ENCODE peak calls at places on chromosome 2, in five cellular contexts. N is brain microvascular endothelial cell, X is endodermal cell, K is aorta, W is PC-3. F is an unnamed sample.

GRCh38 chr2:30708491-30709290 is 98.6 kb downstream of the CAPN13 start:
- DNase-seq in K (no peak), X (no peak), N (peak; percentile 19), W (peak; percentile 11), F (no peak)

GRCh38 chr2:31233216-31233615 is 736 bp upstream of the EHD3 start:
- DNase-seq in K (no peak), W (peak; percentile 6), N (no peak), X (peak; percentile 29), F (no peak)

GRCh38 chr2:79670198-79670597 is 157.3 kb downstream of the CTNNA2 start:
- DNase-seq in X (peak; percentile 93), W (no peak), K (no peak), N (no peak), F (no peak)

GRCh38 chr2:176392744-176393414 is 123.6 kb downstream of the MTX2 start:
- DNase-seq in K (no peak), W (no peak), N (no peak), X (no peak), F (no peak)

GRCh38 chr2:209525336-209525735 is 101.5 kb downstream of the MAP2 start:
- DNase-seq in K (no peak), X (no peak), W (no peak), N (no peak), F (no peak)

GRCh38 chr2:78940998-78941397 is 84.5 kb upstream of the REG3G start:
- DNase-seq in N (no peak), K (no peak), X (no peak), W (no peak), F (no peak)

GRCh38 chr2:133266075-133266925 is 302.0 kb downstream of the NCKAP5 start:
- DNase-seq in W (peak; percentile 28), K (no peak), X (peak; percentile 91), N (no peak), F (no peak)

GRCh38 chr2:142190805-142191204 is 60.0 kb upstream of the LRP1B start:
- DNase-seq in N (peak; percentile 40), X (peak; percentile 44), W (peak; percentile 15), K (no peak), F (no peak)

GRCh38 chr2:199603748-199604291 is 146.1 kb upstream of the SATB2 start:
- DNase-seq in K (no peak), N (no peak), X (peak; percentile 70), W (no peak), F (no peak)

GRCh38 chr2:205659922-205660321 is 22.4 kb upstream of the NRP2 start:
- DNase-seq in K (no peak), N (no peak), W (no peak), X (no peak), F (no peak)
- H3K27ac ChIP-seq in K (no peak overlapping the region), N (no peak overlapping the region), W (no peak overlapping the region), X (no peak overlapping the region), F (peak overlapping the region; percentile 77)

GRCh38 chr2:74204436-74204835 is 6.0 kb downstream of the MTHFD2 start:
- DNase-seq in W (no peak), N (no peak), X (peak; percentile 48), K (no peak), F (no peak)

GRCh38 chr2:74205113-74205512 is 6.7 kb downstream of the MTHFD2 start:
- DNase-seq in X (peak; percentile 12), K (no peak), W (no peak), N (no peak), F (no peak)

GRCh38 chr2:74205586-74205985 is 7.2 kb downstream of the MTHFD2 start:
- DNase-seq in X (peak; percentile 40), K (no peak), N (no peak), W (peak; percentile 78), F (no peak)

GRCh38 chr2:74201596-74201995 is 3.2 kb downstream of the MTHFD2 start:
- DNase-seq in W (peak; percentile 34), N (no peak), K (no peak), X (no peak), F (no peak)

DNA sequence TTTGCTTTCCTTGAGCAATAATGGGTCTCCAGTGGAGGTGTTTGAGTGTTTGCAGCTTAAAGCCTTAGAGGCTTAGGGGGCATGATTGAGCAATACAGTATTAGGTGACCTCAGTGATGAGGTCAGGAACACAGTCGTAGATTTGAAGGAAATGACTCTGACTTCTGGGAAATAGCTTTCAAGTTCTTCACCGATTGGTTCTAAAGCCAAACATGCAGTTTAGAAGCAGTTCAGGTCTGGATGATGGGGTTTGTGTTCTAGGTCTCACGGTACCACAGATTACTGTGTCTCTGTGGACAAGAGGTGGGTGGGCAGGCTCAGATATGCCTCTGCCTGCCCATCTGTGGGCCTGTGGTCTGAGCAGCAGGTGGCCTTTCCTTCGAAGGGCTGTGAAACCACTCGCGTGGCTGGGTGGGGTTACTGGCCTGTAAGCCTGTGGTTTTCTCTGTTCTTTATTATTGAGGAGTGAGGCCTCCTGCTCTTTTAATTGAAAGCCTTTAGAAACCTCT is 7.8 kb downstream of the MTHFD2 start:
- DNase-seq in K (no peak), X (peak; percentile 59), N (peak; percentile 34), W (peak; percentile 27), F (no peak)
- H3K27ac ChIP-seq in K (peak overlapping the region; percentile 72), X (no peak overlapping the region), N (peak overlapping the region; percentile 48), W (peak overlapping the region; percentile 70), F (peak overlapping the region; percentile 55)

DNA sequence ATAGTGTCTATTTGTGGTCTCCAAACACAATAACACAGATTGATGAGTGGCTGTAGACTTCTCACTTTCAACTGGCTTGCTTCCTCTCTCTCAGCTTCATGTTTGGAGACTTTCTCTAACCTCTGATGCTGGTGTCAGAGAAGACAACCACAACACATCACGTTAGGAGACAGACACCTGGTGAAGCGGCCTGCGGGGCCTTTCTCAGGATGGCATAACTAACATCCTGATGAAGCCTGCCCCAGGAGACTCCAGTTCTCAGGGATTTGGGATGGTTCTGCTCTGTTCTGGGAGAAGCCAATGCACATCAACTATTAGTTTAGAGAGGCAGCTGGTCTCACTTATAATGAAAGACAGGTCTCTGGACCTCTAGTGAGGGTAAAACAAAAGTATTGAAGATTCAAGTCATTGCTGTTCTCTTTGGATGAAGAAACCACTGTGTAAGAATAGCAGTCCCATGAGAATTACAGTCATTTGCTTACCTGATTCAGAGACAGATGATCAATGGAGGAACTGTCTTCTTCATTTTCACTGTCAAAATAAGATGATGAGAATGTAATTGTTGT is 2.0 kb downstream of the IL1A start:
- DNase-seq in X (no peak), W (no peak), K (no peak), N (no peak), F (no peak)
- H3K27ac ChIP-seq in X (no peak overlapping the region), W (no peak overlapping the region), K (no peak overlapping the region), N (no peak overlapping the region), F (peak overlapping the region; percentile 98)

GRCh38 chr2:204401114-204401513 is 144.2 kb upstream of the PARD3B start:
- DNase-seq in N (no peak), K (no peak), W (no peak), X (no peak), F (no peak)
- H3K27ac ChIP-seq in N (no peak overlapping the region), K (no peak overlapping the region), W (no peak overlapping the region), X (no peak overlapping the region), F (no peak overlapping the region)

DNA sequence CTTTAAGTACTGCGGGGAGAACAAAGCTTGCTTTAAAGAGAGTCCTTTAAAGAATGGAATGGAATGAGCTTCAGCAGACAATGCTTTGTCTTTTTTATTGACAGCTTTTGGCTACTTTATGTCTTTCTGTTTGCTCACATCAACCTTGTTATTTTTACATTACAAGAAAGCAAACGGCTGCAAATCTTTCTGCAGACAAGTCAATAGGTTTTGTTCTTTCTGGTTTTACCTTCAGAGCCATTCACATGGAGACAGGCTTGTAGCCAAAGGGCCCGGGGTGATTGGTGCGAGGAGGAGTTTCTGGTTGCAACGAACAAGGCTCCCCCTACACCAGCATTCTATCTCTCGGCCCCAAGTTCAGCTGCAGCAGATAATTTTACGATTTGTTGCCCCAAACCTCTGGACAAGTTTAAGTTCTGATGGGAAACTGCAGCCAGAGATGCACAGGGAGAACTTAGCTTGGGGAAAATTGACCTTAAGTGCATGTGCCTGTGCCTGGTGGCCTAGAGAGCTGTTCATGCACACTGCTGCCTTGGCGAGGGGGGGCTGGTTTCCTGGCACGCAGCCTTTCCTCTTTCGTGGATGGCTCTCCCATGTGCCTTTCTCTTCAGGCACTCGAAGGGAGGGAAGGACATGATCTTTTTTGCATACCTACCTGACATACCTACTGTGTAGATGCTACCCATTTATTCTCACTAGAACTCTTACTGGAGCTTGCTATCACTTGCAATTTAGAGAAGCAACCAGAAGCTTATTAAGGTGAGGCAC is 543.2 kb downstream of the DCDC2C start:
- DNase-seq in K (no peak), W (no peak), N (no peak), X (no peak), F (no peak)
- H3K27ac ChIP-seq in K (no peak overlapping the region), W (no peak overlapping the region), N (no peak overlapping the region), X (no peak overlapping the region), F (no peak overlapping the region)

GRCh38 chr2:238848566-238848940 is 668 bp downstream of the TWIST2 start:
- DNase-seq in W (no peak), X (peak; percentile 59), N (no peak), K (no peak), F (no peak)

GRCh38 chr2:238845583-238846480 is 2.1 kb upstream of the TWIST2 start:
- DNase-seq in N (no peak), X (no peak), W (no peak), K (no peak), F (no peak)

GRCh38 chr2:238847432-238847801 is 468 bp upstream of the TWIST2 start:
- DNase-seq in X (no peak), W (no peak), K (no peak), N (no peak), F (no peak)

GRCh38 chr2:238847841-238848565 is at the start of gene TWIST2:
- DNase-seq in W (peak; percentile 28), X (peak; percentile 89), K (peak; percentile 91), N (peak; percentile 65), F (peak; percentile 33)

GRCh38 chr2:238846503-238847431 is 1.1 kb upstream of the TWIST2 start:
- DNase-seq in N (no peak), W (no peak), X (peak; percentile 81), K (no peak), F (no peak)
- H3K27ac ChIP-seq in N (no peak overlapping the region), W (no peak overlapping the region), X (no peak overlapping the region), K (no peak overlapping the region), F (no peak overlapping the region)

GRCh38 chr2:64700133-64700809 is 46.6 kb upstream of the SERTAD2 start:
- DNase-seq in K (no peak), X (no peak), N (no peak), W (peak; percentile 56), F (peak; percentile 60)
- H3K27ac ChIP-seq in K (no peak overlapping the region), X (no peak overlapping the region), N (no peak overlapping the region), W (peak overlapping the region; percentile 60), F (peak overlapping the region; percentile 47)

GRCh38 chr2:85551698-85552678 is 9.3 kb downstream of the GGCX start:
- DNase-seq in X (peak; percentile 96), N (peak; percentile 60), K (peak; percentile 84), W (peak; percentile 92), F (no peak)
- H3K27ac ChIP-seq in X (no peak overlapping the region), N (no peak overlapping the region), K (no peak overlapping the region), W (no peak overlapping the region), F (no peak overlapping the region)

F was measured in epithelial cell of prostate.